ENCODE peak calls at places on chromosome 12, in six cellular contexts. T is stimulated activated naive B cell treated with anti-CD40 and anti-IgM and Interleukin-4, amounts not matched to agents 10 μg/mL and 1 μg/mL and 100 μg/mL, for 72 hours; I is NB4; J is HuH-7; M is ecto neural progenitor cell; H is NCI-H526. F is an unnamed sample.

GRCh38 chr12:52585951-52586350 is 12.3 kb upstream of the KRT74 start:
- DNase-seq in J (no peak), M (no peak), H (no peak), I (no peak), T (no peak), F (no peak)

GRCh38 chr12:128570191-128571065 is 253.3 kb downstream of the SLC15A4 start:
- DNase-seq in M (no peak), H (no peak), T (no peak), J (no peak), I (no peak), F (no peak)

GRCh38 chr12:121783771-121784170 is 9.7 kb downstream of the RHOF start:
- DNase-seq in I (no peak), H (peak), M (no peak), T (no peak), J (no peak), F (no peak)

GRCh38 chr12:56193025-56193578 is 3.8 kb upstream of the SMARCC2 start:
- DNase-seq in H (peak), M (peak), J (peak), I (peak), T (peak), F (peak)

GRCh38 chr12:10186299-10186698 is 7.5 kb downstream of the TMEM52B start:
- DNase-seq in H (no peak), M (no peak), J (no peak), T (peak), I (peak), F (peak)

GRCh38 chr12:19095869-19096480 is 33.6 kb upstream of the PLEKHA5 start:
- DNase-seq in I (no peak), M (no peak), J (no peak), H (no peak), T (no peak), F (no peak)

GRCh38 chr12:94289551-94290312 is 141.4 kb downstream of the PLXNC1 start:
- DNase-seq in M (no peak), I (no peak), H (no peak), T (no peak), J (no peak), F (no peak)

GRCh38 chr12:57983858-57984505 is 42.6 kb downstream of the ATP23 start:
- DNase-seq in J (no peak), H (no peak), M (no peak), I (no peak), T (no peak), F (no peak)